ENCODE peak calls at places on chromosomes 12 and 14, in seven cellular contexts. I is Peyer's patch, W is adipocyte, A is HepG2, E is fibroblast of lung, Y is brain microvascular endothelial cell, G is transverse colon. O is an unnamed sample.

GRCh38 chr14:77339407-77339806 is 18.6 kb downstream of the GSTZ1 start:
- DNase-seq in I (no peak), W (peak; percentile 63), A (no peak), E (peak; percentile 14), Y (no peak), G (no peak), O (no peak)

GRCh38 chr12:113049976-113050742 is 6.4 kb upstream of the DTX1 start:
- DNase-seq in I (peak; percentile 71), W (no peak), A (peak; percentile 29), E (no peak), Y (no peak), G (peak; percentile 33), O (peak; percentile 60)

GRCh38 chr12:1800646-1801284 is 19.6 kb upstream of the LRTM2 start:
- DNase-seq in I (peak; percentile 75), W (no peak), A (peak; percentile 37), E (no peak), Y (peak; percentile 56), G (peak; percentile 47), O (no peak)

GRCh38 chr12:13817131-13817530 is 164.3 kb downstream of the GRIN2B start:
- DNase-seq in I (peak; percentile 80), W (no peak), A (no peak), E (no peak), Y (no peak), G (no peak), O (no peak)

GRCh38 chr12:50751921-50752721 is 11.8 kb upstream of the ATF1 start:
- DNase-seq in I (no peak), W (no peak), A (no peak), E (peak; percentile 41), Y (no peak), G (no peak), O (no peak)

GRCh38 chr12:91178139-91178561 is 4.5 kb downstream of the DCN start:
- DNase-seq in I (no peak), W (peak; percentile 71), A (peak; percentile 6), E (peak; percentile 26), Y (no peak), G (no peak), O (peak; percentile 8)

GRCh38 chr12:12511021-12511783 is 51.5 kb downstream of the DUSP16 start:
- DNase-seq in I (no peak), W (no peak), A (no peak), E (peak; percentile 45), Y (no peak), G (no peak), O (no peak)

GRCh38 chr12:66409195-66409871 is 107.0 kb downstream of the HELB start:
- DNase-seq in I (peak; percentile 50), W (peak; percentile 73), A (peak; percentile 34), E (peak; percentile 52), Y (peak; percentile 66), G (no peak), O (peak; percentile 66)

GRCh38 chr14:77139540-77140342 is 1.9 kb downstream of the ZDHHC22 start:
- DNase-seq in I (no peak), W (peak; percentile 46), A (peak; percentile 29), E (no peak), Y (no peak), G (peak; percentile 22), O (peak; percentile 82)

GRCh38 chr14:63717704-63718103 is 10.2 kb downstream of the SGPP1 start:
- DNase-seq in I (no peak), W (peak; percentile 47), A (no peak), E (peak; percentile 32), Y (no peak), G (no peak), O (no peak)

GRCh38 chr12:23817345-23817744 is 132.1 kb downstream of the SOX5 start:
- DNase-seq in I (no peak), W (no peak), A (no peak), E (no peak), Y (no peak), G (no peak), O (no peak)

GRCh38 chr12:28844718-28845117 is 304.4 kb upstream of the FAR2 start:
- DNase-seq in I (no peak), W (no peak), A (no peak), E (no peak), Y (no peak), G (no peak), O (no peak)

GRCh38 chr14:90970167-90970600 is 90.3 kb downstream of the RPS6KA5 start:
- DNase-seq in I (no peak), W (no peak), A (no peak), E (peak; percentile 75), Y (no peak), G (no peak), O (no peak)

GRCh38 chr14:52609445-52610044 is 56.9 kb downstream of the GPR137C start:
- DNase-seq in I (no peak), W (no peak), A (peak; percentile 7), E (no peak), Y (no peak), G (no peak), O (no peak)

GRCh38 chr12:113325938-113326337 is 9.0 kb downstream of the SLC8B1 start:
- DNase-seq in I (no peak), W (peak; percentile 61), A (no peak), E (peak; percentile 68), Y (no peak), G (no peak), O (no peak)

GRCh38 chr12:77377116-77377515 is 311.7 kb upstream of the E2F7 start:
- DNase-seq in I (no peak), W (peak; percentile 42), A (no peak), E (peak; percentile 76), Y (peak; percentile 73), G (no peak), O (no peak)

GRCh38 chr12:77377622-77378021 is 312.3 kb upstream of the E2F7 start:
- DNase-seq in I (no peak), W (no peak), A (no peak), E (no peak), Y (no peak), G (no peak), O (no peak)

GRCh38 chr12:77372469-77372868 is 307.1 kb upstream of the E2F7 start:
- DNase-seq in I (no peak), W (no peak), A (no peak), E (no peak), Y (no peak), G (no peak), O (no peak)

GRCh38 chr12:77372026-77372425 is 306.7 kb upstream of the E2F7 start:
- DNase-seq in I (no peak), W (no peak), A (no peak), E (no peak), Y (no peak), G (no peak), O (no peak)

DNA sequence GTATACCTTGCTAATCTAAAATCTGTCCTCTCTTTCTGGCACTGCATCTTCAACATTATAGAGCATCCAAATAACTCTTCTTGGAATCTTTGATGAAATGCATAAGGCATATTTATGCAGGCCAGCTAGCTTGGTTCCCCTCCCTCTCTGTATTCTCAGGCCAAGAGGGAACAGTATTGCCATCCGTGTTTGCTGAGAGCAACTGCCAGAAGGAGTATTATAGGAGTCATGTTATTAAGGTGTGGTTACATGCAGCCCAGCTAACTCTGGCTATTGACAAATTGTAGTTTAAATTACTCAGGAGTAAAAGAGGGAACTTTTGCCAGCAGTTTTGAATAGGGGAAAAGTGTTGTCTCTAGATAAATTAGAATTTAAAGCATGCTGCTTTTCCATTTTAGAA is 309.3 kb upstream of the E2F7 start:
- DNase-seq in I (no peak), W (no peak), A (no peak), E (no peak), Y (no peak), G (peak; percentile 11), O (no peak)
- H3K36me3 ChIP-seq in I (no peaks in the 10 kb centered on the region), W (no peaks in the 10 kb centered on the region), A (no peaks in the 10 kb centered on the region), E (no peaks in the 10 kb centered on the region), Y (no peaks in the 10 kb centered on the region), G (no peaks in the 10 kb centered on the region), O (no peaks in the 10 kb centered on the region)

GRCh38 chr12:479161-479560 is 19.4 kb downstream of the B4GALNT3 start:
- DNase-seq in I (no peak), W (no peak), A (no peak), E (no peak), Y (no peak), G (no peak), O (no peak)
- H3K27me3 ChIP-seq in I (no peaks in the 10 kb centered on the region), W (peaks cover 58% of the 10 kb centered on the region), A (no peaks in the 10 kb centered on the region), E (peaks cover 13% of the 10 kb centered on the region), Y (peaks cover 26% of the 10 kb centered on the region), G (no peaks in the 10 kb centered on the region), O (no peaks in the 10 kb centered on the region)

GRCh38 chr12:22598141-22598762 is 26.7 kb upstream of the ETNK1 start:
- DNase-seq in I (no peak), W (no peak), A (no peak), E (no peak), Y (no peak), G (no peak), O (no peak)
- H3K4me3 ChIP-seq in I (no peak overlapping the region), W (no peak overlapping the region), A (no peak overlapping the region), E (no peak overlapping the region), Y (no peak overlapping the region), G (no peak overlapping the region), O (no peak overlapping the region)

DNA sequence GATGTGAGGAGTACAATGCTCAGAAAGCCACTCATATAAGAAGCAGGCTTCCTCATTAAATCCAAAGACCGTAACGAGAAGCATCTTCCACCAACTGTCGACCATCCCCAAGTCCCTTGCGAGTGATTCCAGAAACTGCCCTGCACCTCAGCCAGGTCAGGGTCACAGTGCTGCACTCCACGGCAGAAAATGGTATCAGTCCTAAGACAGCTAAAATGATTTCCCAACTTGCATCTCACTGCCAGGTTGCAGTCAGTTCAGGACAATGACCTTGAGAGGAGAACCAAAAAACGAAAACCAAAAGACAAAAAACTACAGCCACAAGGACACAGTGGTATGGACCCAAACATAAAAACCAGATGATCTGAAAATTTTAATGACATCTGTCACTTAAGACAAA is 20.6 kb downstream of the SBNO1 start:
- DNase-seq in I (no peak), W (no peak), A (no peak), E (no peak), Y (no peak), G (no peak), O (no peak)
- H3K36me3 ChIP-seq in I (peaks cover 97% of the 10 kb centered on the region), W (peaks cover 64% of the 10 kb centered on the region), A (peaks cover 66% of the 10 kb centered on the region), E (peaks cover 3% of the 10 kb centered on the region), Y (peaks cover 48% of the 10 kb centered on the region), G (no peaks in the 10 kb centered on the region), O (peaks cover 77% of the 10 kb centered on the region)

DNA sequence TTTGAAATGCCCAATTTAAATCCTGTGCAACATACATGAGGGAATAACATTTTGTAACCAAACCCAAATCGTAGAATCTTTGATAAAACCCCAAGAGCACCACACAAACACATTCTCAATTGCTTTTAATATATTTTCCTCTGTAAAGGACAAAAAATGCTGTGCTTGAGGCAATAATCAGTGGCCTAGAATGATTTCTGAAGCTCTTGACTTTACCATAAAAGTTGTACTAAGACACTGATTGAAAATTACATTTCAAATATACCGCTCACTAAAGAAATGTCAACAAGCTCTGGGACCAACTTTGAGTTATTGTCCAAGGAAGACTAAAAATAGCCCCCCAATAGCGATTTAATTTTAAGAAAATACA is 1.5 kb downstream of the EML5 start:
- DNase-seq in I (no peak), W (no peak), A (no peak), E (no peak), Y (no peak), G (no peak), O (no peak)
- H3K27me3 ChIP-seq in I (no peaks in the 10 kb centered on the region), W (peaks cover 22% of the 10 kb centered on the region), A (peaks cover 4% of the 10 kb centered on the region), E (no peaks in the 10 kb centered on the region), Y (peaks cover 15% of the 10 kb centered on the region), G (peaks cover 9% of the 10 kb centered on the region), O (no peaks in the 10 kb centered on the region)

DNA sequence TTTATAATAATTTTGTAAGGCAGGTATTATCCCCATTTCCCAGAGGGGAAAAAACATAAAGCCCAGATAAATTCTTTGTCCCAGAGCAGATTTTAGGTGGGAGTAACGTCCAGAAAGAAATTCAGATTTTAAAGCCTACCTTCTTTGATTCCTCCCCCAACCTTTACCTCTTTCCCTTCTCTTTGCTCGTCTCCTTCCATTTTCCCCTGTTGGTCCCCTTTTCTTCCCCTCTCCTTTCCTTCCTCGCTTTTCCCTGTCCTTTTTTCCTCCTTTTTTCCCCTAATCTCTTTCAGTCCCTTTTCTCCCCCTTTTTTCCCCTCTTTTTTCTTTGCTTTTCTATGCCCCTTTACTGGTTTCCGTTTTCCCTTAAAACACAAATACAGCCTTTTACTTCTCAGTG is 11.0 kb upstream of the AKAP6 start:
- DNase-seq in I (no peak), W (no peak), A (no peak), E (no peak), Y (no peak), G (no peak), O (no peak)
- H3K4me3 ChIP-seq in I (no peak overlapping the region), W (no peak overlapping the region), A (no peak overlapping the region), E (no peak overlapping the region), Y (no peak overlapping the region), G (no peak overlapping the region), O (no peak overlapping the region)